ENCODE peak calls at places on chromosome 20, in ten cellular contexts. Y is AG09319; M is stimulated activated CD8-positive, alpha-beta memory T cell treated with anti-CD3 and anti-CD28 coated beads, Interleukin-7, amount 100 ng/mL, for 1 hour; O is naive thymus-derived CD8-positive, alpha-beta T cell; B is T-helper 2 cell; G is Calu3; K is heart right ventricle; H is COLO829; F is effector CD4-positive, alpha-beta T cell; T is CD8-positive, alpha-beta T cell. L is an unnamed sample.

GRCh38 chr20:62356948-62357667 is 10.0 kb downstream of the LAMA5 start:
- DNase-seq in Y (no peak), M (no peak), O (no peak), B (no peak), G (peak), K (peak), H (no peak), F (no peak), T (no peak), L (peak)

GRCh38 chr20:40883097-40883496 is 145.5 kb upstream of the TOP1 start:
- DNase-seq in Y (no peak), M (no peak), O (no peak), B (no peak), G (no peak), K (no peak), H (no peak), F (no peak), T (no peak), L (peak)

GRCh38 chr20:5140195-5140594 is 13.4 kb downstream of the CDS2 start:
- DNase-seq in Y (no peak), M (no peak), O (no peak), B (no peak), G (no peak), K (no peak), H (peak), F (no peak), T (no peak), L (no peak)

GRCh38 chr20:32052792-32053362 is 835 bp downstream of the HCK start:
- DNase-seq in Y (no peak), M (no peak), O (no peak), B (no peak), G (no peak), K (peak), H (no peak), F (no peak), T (no peak), L (no peak)

GRCh38 chr20:58652606-58653303 is 1.7 kb downstream of the STX16 start:
- DNase-seq in Y (no peak), M (no peak), O (no peak), B (peak), G (no peak), K (no peak), H (no peak), F (no peak), T (no peak), L (no peak)

GRCh38 chr20:4814696-4815252 is 93.1 kb downstream of the PRND start:
- DNase-seq in Y (no peak), M (peak), O (no peak), B (peak), G (no peak), K (no peak), H (no peak), F (peak), T (no peak), L (no peak)

GRCh38 chr20:37882961-37883712 is 19.8 kb upstream of the VSTM2L start:
- DNase-seq in Y (no peak), M (no peak), O (no peak), B (no peak), G (no peak), K (no peak), H (no peak), F (no peak), T (no peak), L (no peak)

GRCh38 chr20:37579091-37579490 is 51.4 kb upstream of the BLCAP start:
- DNase-seq in Y (no peak), M (no peak), O (no peak), B (no peak), G (no peak), K (no peak), H (no peak), F (no peak), T (no peak), L (no peak)

GRCh38 chr20:47233333-47234188 is 122.9 kb downstream of the ZMYND8 start:
- DNase-seq in Y (no peak), M (no peak), O (no peak), B (no peak), G (no peak), K (no peak), H (no peak), F (no peak), T (no peak), L (no peak)

GRCh38 chr20:62429455-62430310 is 2.3 kb upstream of the RBBP8NL start:
- DNase-seq in Y (no peak), M (no peak), O (no peak), B (no peak), G (no peak), K (no peak), H (no peak), F (no peak), T (no peak), L (no peak)

GRCh38 chr20:24484081-24484450 is 14.6 kb downstream of the SYNDIG1 start:
- DNase-seq in Y (no peak), M (no peak), O (no peak), B (no peak), G (no peak), K (no peak), H (no peak), F (no peak), T (no peak), L (no peak)

GRCh38 chr20:13333793-13334192 is 112.7 kb downstream of the ISM1 start:
- DNase-seq in Y (no peak), M (no peak), O (no peak), B (no peak), G (no peak), K (no peak), H (no peak), F (no peak), T (no peak), L (peak)

GRCh38 chr20:34375977-34376430 is 12.9 kb downstream of the ITCH start:
- DNase-seq in Y (no peak), M (no peak), O (no peak), B (no peak), G (no peak), K (no peak), H (no peak), F (no peak), T (no peak), L (peak)

GRCh38 chr20:41643504-41643938 is 25.3 kb upstream of the CHD6 start:
- DNase-seq in Y (no peak), M (no peak), O (no peak), B (no peak), G (peak), K (no peak), H (peak), F (no peak), T (no peak), L (peak)

GRCh38 chr20:42531675-42531985 is 658.1 kb downstream of the PTPRT start:
- DNase-seq in Y (no peak), M (no peak), O (no peak), B (no peak), G (no peak), K (peak), H (no peak), F (no peak), T (no peak), L (no peak)

GRCh38 chr20:36585410-36586125 is 12.2 kb downstream of the TGIF2 start:
- DNase-seq in Y (no peak), M (no peak), O (no peak), B (no peak), G (no peak), K (no peak), H (peak), F (no peak), T (no peak), L (peak)

GRCh38 chr20:20003088-20003954 is 13.8 kb upstream of the NAA20 start:
- DNase-seq in Y (no peak), M (no peak), O (no peak), B (no peak), G (no peak), K (no peak), H (peak), F (no peak), T (no peak), L (no peak)

GRCh38 chr20:57680131-57680716 is 29.6 kb downstream of the PMEPA1 start:
- DNase-seq in Y (no peak), M (no peak), O (no peak), B (no peak), G (no peak), K (no peak), H (no peak), F (no peak), T (no peak), L (no peak)

GRCh38 chr20:364905-365794 is 15.4 kb upstream of the TRIB3 start:
- DNase-seq in Y (no peak), M (no peak), O (no peak), B (no peak), G (no peak), K (no peak), H (no peak), F (no peak), T (no peak), L (no peak)

GRCh38 chr20:19903168-19903676 is 113.9 kb upstream of the NAA20 start:
- DNase-seq in Y (no peak), M (no peak), O (no peak), B (no peak), G (no peak), K (no peak), H (peak), F (no peak), T (no peak), L (no peak)

GRCh38 chr20:11144114-11144513 is 470.3 kb upstream of the JAG1 start:
- DNase-seq in Y (no peak), M (no peak), O (no peak), B (no peak), G (no peak), K (no peak), H (no peak), F (no peak), T (no peak), L (no peak)

GRCh38 chr20:3875378-3875974 is 13.7 kb upstream of the PANK2 start:
- DNase-seq in Y (no peak), M (no peak), O (no peak), B (no peak), G (no peak), K (no peak), H (no peak), F (no peak), T (no peak), L (no peak)

GRCh38 chr20:13649548-13649947 is 10.8 kb upstream of the TASP1 start:
- DNase-seq in Y (no peak), M (no peak), O (no peak), B (no peak), G (no peak), K (peak), H (no peak), F (no peak), T (no peak), L (no peak)

GRCh38 chr20:47295921-47296426 is 60.5 kb downstream of the ZMYND8 start:
- DNase-seq in Y (no peak), M (no peak), O (no peak), B (no peak), G (no peak), K (no peak), H (no peak), F (no peak), T (no peak), L (peak)

GRCh38 chr20:16476032-16476431 is 97.2 kb downstream of the KIF16B start:
- DNase-seq in Y (no peak), M (no peak), O (peak), B (no peak), G (no peak), K (no peak), H (peak), F (no peak), T (no peak), L (peak)

GRCh38 chr20:10519361-10520048 is 84.4 kb downstream of the SLX4IP start:
- DNase-seq in Y (no peak), M (no peak), O (no peak), B (no peak), G (no peak), K (no peak), H (no peak), F (no peak), T (no peak), L (no peak)

GRCh38 chr20:363319-364078 is 16.6 kb downstream of the NRSN2 start:
- DNase-seq in Y (no peak), M (no peak), O (no peak), B (no peak), G (peak), K (no peak), H (no peak), F (no peak), T (no peak), L (peak)

GRCh38 chr20:45919536-45919933 is 7.6 kb upstream of the PLTP start:
- DNase-seq in Y (no peak), M (no peak), O (no peak), B (no peak), G (no peak), K (peak), H (no peak), F (no peak), T (no peak), L (no peak)

L was measured in Caki2.